ENCODE peak calls at places on chromosomes 4 and X, in six cellular contexts. A is GM12892, I is H1, S is esophagus muscularis mucosa, O is endothelial cell of umbilical vein, X is prostate gland. H is an unnamed sample.
A peak's percentile ranks its signal among the peaks of the same experiment; 100 is the strongest.

GRCh38 chr4:111066447-111066846 is 443.6 kb upstream of the PITX2 start:
- DNase-seq in A (no peak), I (no peak), S (no peak), O (no peak), X (no peak), H (no peak)

GRCh38 chrX:21374994-21375794 is 976 bp downstream of the CNKSR2 start:
- DNase-seq in A (no peak), I (no peak), S (no peak), O (no peak), X (no peak), H (no peak)

GRCh38 chr4:4968161-4968757 is 51.0 kb downstream of the CYTL1 start:
- DNase-seq in A (no peak), I (no peak), S (peak; percentile 17), O (no peak), X (no peak), H (no peak)

GRCh38 chr4:40251366-40251765 is 54.5 kb downstream of the RHOH start:
- DNase-seq in A (no peak), I (no peak), S (no peak), O (peak; percentile 42), X (no peak), H (no peak)

GRCh38 chr4:7828011-7828720 is 111.5 kb downstream of the AFAP1 start:
- DNase-seq in A (no peak), I (no peak), S (no peak), O (peak; percentile 96), X (peak; percentile 26), H (peak; percentile 89)

GRCh38 chr4:155529197-155529596 is 137.5 kb upstream of the GUCY1A1 start:
- DNase-seq in A (no peak), I (no peak), S (no peak), O (peak; percentile 74), X (no peak), H (no peak)

GRCh38 chr4:147714575-147715401 is 17.1 kb upstream of the ARHGAP10 start:
- DNase-seq in A (no peak), I (no peak), S (peak; percentile 84), O (peak; percentile 81), X (no peak), H (peak; percentile 63)

GRCh38 chr4:152572417-152573086 is 36.7 kb upstream of the FBXW7 start:
- DNase-seq in A (no peak), I (no peak), S (no peak), O (peak; percentile 4), X (no peak), H (no peak)

GRCh38 chrX:44544036-44544435 is 1.4 kb upstream of the FUNDC1 start:
- DNase-seq in A (no peak), I (no peak), S (no peak), O (no peak), X (no peak), H (no peak)

DNA sequence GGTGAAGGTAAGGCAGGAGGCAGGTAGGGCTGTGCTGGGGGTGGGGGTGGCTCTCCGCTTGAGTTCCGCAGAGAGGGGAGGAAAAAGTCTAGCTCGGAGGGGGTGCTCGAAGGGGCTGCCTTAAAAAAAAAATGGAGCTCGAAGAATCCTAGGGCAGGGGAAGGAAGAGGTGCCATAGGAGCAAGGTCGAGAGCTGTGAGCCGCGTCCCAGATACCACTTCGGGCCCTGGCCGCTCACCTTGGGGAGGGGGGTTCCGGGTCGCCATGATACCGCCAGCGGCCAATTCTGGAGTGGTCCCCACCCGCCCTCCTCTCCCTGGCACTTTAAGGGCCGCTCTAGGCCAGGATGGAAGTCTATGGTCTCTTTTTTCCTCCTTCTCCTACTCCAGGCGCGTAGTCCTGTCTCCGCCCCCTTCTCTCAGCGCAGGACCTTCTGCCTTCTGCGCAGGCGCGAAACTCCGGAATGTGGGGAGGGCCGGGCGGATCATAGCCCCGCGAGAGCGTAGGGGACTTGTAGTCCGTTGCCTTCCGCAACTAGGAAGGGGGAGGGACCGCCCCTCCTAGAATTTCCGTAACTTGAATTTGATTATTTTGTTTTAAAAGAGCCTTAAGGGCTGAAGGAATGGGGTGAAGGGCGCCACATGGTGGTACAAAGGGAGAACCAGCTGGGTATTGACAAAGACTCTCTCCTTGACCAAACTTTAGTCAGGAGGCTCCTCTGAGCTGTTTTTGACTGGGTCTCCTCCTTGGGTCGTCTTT is at the start of gene FUNDC1:
- DNase-seq in A (peak; percentile 65), I (peak; percentile 93), S (peak; percentile 95), O (peak; percentile 96), X (peak; percentile 80), H (peak; percentile 90)
- TF ChIP-seq POLR2AphosphoS5 in A (no peak), I (peak; percentile 29), S (peak; percentile 73), O (no peak), X (peak; percentile 88), H (no peak)

GRCh38 chr4:128869801-128870509 is 60.5 kb downstream of the JADE1 start:
- DNase-seq in A (no peak), I (no peak), S (no peak), O (no peak), X (no peak), H (no peak)
- TF ChIP-seq POLR2AphosphoS5 in A (no peak), I (peak; percentile 28), S (no peak), O (no peak), X (no peak), H (no peak)

GRCh38 chr4:112770111-112770510 is 133.2 kb downstream of the LARP7 start:
- DNase-seq in A (no peak), I (no peak), S (no peak), O (no peak), X (no peak), H (no peak)
- TF ChIP-seq POLR2AphosphoS5 in A (no peak), I (no peak), S (no peak), O (no peak), X (no peak), H (no peak)

GRCh38 chrX:28851871-28852270 is 264.6 kb downstream of the IL1RAPL1 start:
- DNase-seq in A (no peak), I (no peak), S (no peak), O (no peak), X (no peak), H (no peak)

GRCh38 chrX:28847423-28847822 is 260.2 kb downstream of the IL1RAPL1 start:
- DNase-seq in A (no peak), I (no peak), S (no peak), O (no peak), X (no peak), H (no peak)

GRCh38 chrX:28848707-28849106 is 261.5 kb downstream of the IL1RAPL1 start:
- DNase-seq in A (no peak), I (no peak), S (no peak), O (no peak), X (no peak), H (no peak)

GRCh38 chrX:28854637-28855036 is 267.4 kb downstream of the IL1RAPL1 start:
- DNase-seq in A (no peak), I (no peak), S (no peak), O (no peak), X (no peak), H (no peak)

GRCh38 chrX:28850955-28851354 is 263.7 kb downstream of the IL1RAPL1 start:
- DNase-seq in A (no peak), I (no peak), S (no peak), O (no peak), X (no peak), H (no peak)
- TF ChIP-seq POLR2AphosphoS5 in A (no peak), I (no peak), S (no peak), O (no peak), X (no peak), H (no peak)

GRCh38 chrX:154002215-154002719 is 17.4 kb downstream of the IRAK1 start:
- DNase-seq in A (no peak), I (no peak), S (no peak), O (no peak), X (no peak), H (no peak)
- TF ChIP-seq POLR2AphosphoS5 in A (no peak), I (no peak), S (no peak), O (no peak), X (no peak), H (no peak)

GRCh38 chr4:99414401-99414800 is 20.7 kb downstream of the ADH7 start:
- DNase-seq in A (no peak), I (no peak), S (no peak), O (no peak), X (no peak), H (no peak)
- TF ChIP-seq POLR2AphosphoS5 in A (no peak), I (no peak), S (no peak), O (no peak), X (no peak), H (no peak)

DNA sequence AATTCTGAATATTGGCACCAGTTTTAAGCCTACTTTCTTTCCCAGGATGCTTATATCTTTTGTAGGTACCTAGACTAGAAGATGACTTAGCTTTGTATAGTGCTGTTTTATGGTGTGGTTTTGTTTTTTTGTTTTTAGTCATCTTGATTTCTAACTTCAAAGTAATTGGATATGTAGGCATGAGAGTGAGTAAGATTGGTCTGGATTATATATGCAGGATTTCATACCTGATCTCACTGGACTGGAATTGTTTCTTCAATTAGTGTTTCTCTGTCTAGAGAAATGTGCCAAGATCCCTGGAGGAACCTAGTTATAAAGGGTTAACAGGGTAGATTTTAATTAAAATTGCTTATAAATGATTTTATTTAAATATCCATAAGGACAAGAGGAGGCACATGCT is 23.1 kb downstream of the NAP1L5 start:
- DNase-seq in A (no peak), I (no peak), S (no peak), O (no peak), X (no peak), H (no peak)
- TF ChIP-seq POLR2AphosphoS5 in A (no peak), I (no peak), S (no peak), O (no peak), X (no peak), H (no peak)

GRCh38 chrX:30224541-30224940 is 5.9 kb upstream of the MAGEB3 start:
- DNase-seq in A (no peak), I (no peak), S (no peak), O (no peak), X (no peak), H (no peak)

GRCh38 chrX:30217465-30217864 is 2.1 kb downstream of the MAGEB2 start:
- DNase-seq in A (no peak), I (no peak), S (no peak), O (no peak), X (no peak), H (no peak)

GRCh38 chrX:30215357-30215843 is at the start of gene MAGEB2:
- DNase-seq in A (no peak), I (no peak), S (no peak), O (no peak), X (no peak), H (no peak)

GRCh38 chrX:30220646-30221045 is 5.3 kb downstream of the MAGEB2 start:
- DNase-seq in A (no peak), I (no peak), S (no peak), O (no peak), X (no peak), H (no peak)

GRCh38 chrX:30219372-30219771 is 4.0 kb downstream of the MAGEB2 start:
- DNase-seq in A (no peak), I (peak; percentile 19), S (no peak), O (no peak), X (no peak), H (no peak)
- TF ChIP-seq POLR2AphosphoS5 in A (no peak), I (no peak), S (no peak), O (no peak), X (no peak), H (no peak)